ENCODE peak calls at places on chromosome 1, in five cellular contexts. T is heart right ventricle, F is mammary epithelial cell, I is breast epithelium, O is A549. E is an unnamed sample.

GRCh38 chr1:47317841-47318240 is 3.9 kb upstream of the STIL start:
- DNase-seq in T (no peak), F (peak), I (no peak), O (no peak), E (peak)

GRCh38 chr1:16217061-16217785 is 4.8 kb upstream of the ARHGEF19 start:
- DNase-seq in T (peak), F (peak), I (peak), O (peak), E (peak)

GRCh38 chr1:87869563-87869962 is 540.9 kb downstream of the LMO4 start:
- DNase-seq in T (no peak), F (peak), I (no peak), O (peak), E (peak)

GRCh38 chr1:118783095-118783758 is 204.9 kb downstream of the TBX15 start:
- DNase-seq in T (no peak), F (no peak), I (no peak), O (no peak), E (no peak)

GRCh38 chr1:8839990-8840389 is 22.6 kb upstream of the RERE start:
- DNase-seq in T (no peak), F (no peak), I (no peak), O (no peak), E (no peak)

GRCh38 chr1:93967276-93967675 is 58.0 kb upstream of the GCLM start:
- DNase-seq in T (no peak), F (no peak), I (no peak), O (no peak), E (no peak)

GRCh38 chr1:203807211-203807610 is 11.8 kb downstream of the ZBED6 start:
- DNase-seq in T (no peak), F (no peak), I (no peak), O (no peak), E (peak)

GRCh38 chr1:108513114-108513513 is 46.8 kb upstream of the EEIG2 start:
- DNase-seq in T (no peak), F (no peak), I (no peak), O (no peak), E (no peak)

GRCh38 chr1:151458936-151459330 is 361 bp downstream of the POGZ start:
- DNase-seq in T (peak), F (peak), I (peak), O (peak), E (no peak)

GRCh38 chr1:174902531-174903099 is 97.1 kb upstream of the CACYBP start:
- DNase-seq in T (no peak), F (peak), I (no peak), O (no peak), E (no peak)

GRCh38 chr1:2821970-2822620 is 20.6 kb upstream of the TTC34 start:
- DNase-seq in T (peak), F (no peak), I (no peak), O (peak), E (no peak)

GRCh38 chr1:30888391-30888790 is 20.2 kb downstream of the SDC3 start:
- DNase-seq in T (peak), F (no peak), I (peak), O (no peak), E (peak)

GRCh38 chr1:116997011-116997410 is 4.5 kb upstream of the CD101 start:
- DNase-seq in T (no peak), F (no peak), I (no peak), O (peak), E (no peak)

GRCh38 chr1:178502856-178503255 is 6.1 kb upstream of the CLEC20A start:
- DNase-seq in T (no peak), F (no peak), I (no peak), O (no peak), E (no peak)

GRCh38 chr1:94428441-94428840 is 10.3 kb downstream of the ABCD3 start:
- DNase-seq in T (no peak), F (no peak), I (no peak), O (no peak), E (no peak)

GRCh38 chr1:112431038-112431437 is 35.0 kb downstream of the CTTNBP2NL start:
- DNase-seq in T (no peak), F (no peak), I (no peak), O (no peak), E (no peak)

GRCh38 chr1:145918992-145919939 is 749 bp upstream of the PEX11B start:
- DNase-seq in T (peak), F (peak), I (peak), O (peak), E (no peak)

GRCh38 chr1:47418122-47418521 is 2.0 kb downstream of the FOXE3 start:
- DNase-seq in T (no peak), F (no peak), I (no peak), O (no peak), E (no peak)

GRCh38 chr1:155938220-155938627 is 3.2 kb upstream of the RXFP4 start:
- DNase-seq in T (no peak), F (peak), I (no peak), O (peak), E (no peak)

GRCh38 chr1:60160141-60160540 is 86.6 kb upstream of the C1orf87 start:
- DNase-seq in T (no peak), F (no peak), I (no peak), O (no peak), E (no peak)

GRCh38 chr1:204113900-204114299 is 37.9 kb downstream of the ETNK2 start:
- DNase-seq in T (no peak), F (peak), I (no peak), O (no peak), E (no peak)

GRCh38 chr1:84573481-84573966 is 716 bp downstream of the CTBS start:
- DNase-seq in T (no peak), F (peak), I (no peak), O (no peak), E (no peak)

GRCh38 chr1:210340751-210341328 is 12.1 kb downstream of the HHAT start:
- DNase-seq in T (no peak), F (no peak), I (no peak), O (no peak), E (no peak)

GRCh38 chr1:39898648-39899603 is 2.8 kb downstream of the MYCL start:
- DNase-seq in T (no peak), F (no peak), I (no peak), O (peak), E (no peak)

GRCh38 chr1:8120693-8121260 is 94.7 kb upstream of the ERRFI1 start:
- DNase-seq in T (no peak), F (peak), I (no peak), O (peak), E (no peak)

GRCh38 chr1:187264995-187265602 is 436.4 kb downstream of the PLA2G4A start:
- DNase-seq in T (no peak), F (peak), I (no peak), O (peak), E (no peak)
- TF ChIP-seq CTCF in T (peak), F (peak), I (no peak), O (peak), E (no peak)

GRCh38 chr1:195965036-195965435 is 643.2 kb downstream of the KCNT2 start:
- DNase-seq in T (no peak), F (peak), I (no peak), O (no peak), E (no peak)

GRCh38 chr1:195960580-195960979 is 647.7 kb downstream of the KCNT2 start:
- DNase-seq in T (no peak), F (no peak), I (no peak), O (no peak), E (no peak)

GRCh38 chr1:195970209-195970608 is 638.0 kb downstream of the KCNT2 start:
- DNase-seq in T (no peak), F (no peak), I (no peak), O (no peak), E (no peak)

GRCh38 chr1:195962051-195962450 is 646.2 kb downstream of the KCNT2 start:
- DNase-seq in T (no peak), F (no peak), I (no peak), O (peak), E (no peak)

DNA sequence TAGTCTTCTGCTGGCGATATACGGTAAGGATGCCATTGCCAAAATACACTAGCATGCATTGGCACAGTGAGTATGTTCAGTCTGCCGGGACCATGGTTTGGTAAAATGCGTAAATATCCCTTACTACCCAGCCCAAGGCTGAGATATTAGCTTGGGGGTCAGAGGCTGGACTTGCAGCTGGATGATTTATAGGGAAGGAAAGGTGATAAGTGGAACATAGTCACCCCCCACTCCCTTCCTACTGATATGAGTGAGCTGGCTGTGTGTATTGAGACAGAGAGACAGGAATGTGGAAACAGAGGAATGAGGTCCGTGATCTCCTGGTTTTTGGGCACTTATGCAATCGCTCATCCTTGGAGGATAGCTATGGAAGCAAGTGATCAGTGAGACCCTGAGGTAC is 642.8 kb downstream of the KCNT2 start:
- DNase-seq in T (no peak), F (no peak), I (no peak), O (no peak), E (no peak)
- H3K4me3 ChIP-seq in T (no peak), F (no peak), I (no peak), O (no peak), E (no peak)

GRCh38 chr1:159705911-159706270 is 8.5 kb downstream of the CRP start:
- DNase-seq in T (no peak), F (no peak), I (no peak), O (no peak), E (no peak)

GRCh38 chr1:159705251-159705910 is 9.0 kb downstream of the CRP start:
- DNase-seq in T (no peak), F (no peak), I (no peak), O (no peak), E (no peak)

GRCh38 chr1:159699653-159700052 is 14.7 kb downstream of the CRP start:
- DNase-seq in T (no peak), F (no peak), I (no peak), O (no peak), E (no peak)

DNA sequence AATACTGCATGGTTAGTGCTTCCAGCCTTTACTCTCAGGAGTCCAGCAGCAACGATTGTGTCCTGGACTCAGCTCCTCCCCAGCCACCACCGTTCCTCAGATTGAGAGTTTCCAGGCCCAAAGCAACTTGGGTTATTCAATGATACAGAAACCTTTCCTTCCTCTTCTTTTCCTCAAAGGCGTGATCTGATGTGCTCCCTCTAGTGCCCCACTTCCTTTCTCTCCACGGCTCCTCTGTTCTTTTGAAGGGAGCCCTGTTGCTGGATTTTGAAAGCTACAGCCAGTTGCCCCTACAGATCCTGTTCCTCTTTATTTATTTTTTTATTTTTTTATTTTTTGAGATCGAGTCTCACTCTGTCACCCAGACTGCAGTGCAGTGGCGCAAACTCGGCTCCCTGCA is 14.1 kb downstream of the CRP start:
- DNase-seq in T (no peak), F (no peak), I (no peak), O (no peak), E (no peak)
- TF ChIP-seq CTCF in T (no peak), F (no peak), I (no peak), O (no peak), E (no peak)

GRCh38 chr1:228288536-228289238 is 80.8 kb downstream of the OBSCN start:
- DNase-seq in T (no peak), F (no peak), I (no peak), O (no peak), E (no peak)

GRCh38 chr1:228286505-228287417 is 78.9 kb downstream of the OBSCN start:
- DNase-seq in T (peak), F (no peak), I (no peak), O (no peak), E (no peak)

GRCh38 chr1:228287541-228288425 is 79.9 kb downstream of the OBSCN start:
- DNase-seq in T (no peak), F (no peak), I (peak), O (no peak), E (no peak)

GRCh38 chr1:228289996-228290881 is 82.4 kb downstream of the OBSCN start:
- DNase-seq in T (no peak), F (no peak), I (peak), O (no peak), E (no peak)

GRCh38 chr1:228289239-228289849 is 81.5 kb downstream of the OBSCN start:
- DNase-seq in T (peak), F (no peak), I (no peak), O (no peak), E (no peak)
- H3K4me3 ChIP-seq in T (no peak), F (no peak), I (no peak), O (no peak), E (no peak)

DNA sequence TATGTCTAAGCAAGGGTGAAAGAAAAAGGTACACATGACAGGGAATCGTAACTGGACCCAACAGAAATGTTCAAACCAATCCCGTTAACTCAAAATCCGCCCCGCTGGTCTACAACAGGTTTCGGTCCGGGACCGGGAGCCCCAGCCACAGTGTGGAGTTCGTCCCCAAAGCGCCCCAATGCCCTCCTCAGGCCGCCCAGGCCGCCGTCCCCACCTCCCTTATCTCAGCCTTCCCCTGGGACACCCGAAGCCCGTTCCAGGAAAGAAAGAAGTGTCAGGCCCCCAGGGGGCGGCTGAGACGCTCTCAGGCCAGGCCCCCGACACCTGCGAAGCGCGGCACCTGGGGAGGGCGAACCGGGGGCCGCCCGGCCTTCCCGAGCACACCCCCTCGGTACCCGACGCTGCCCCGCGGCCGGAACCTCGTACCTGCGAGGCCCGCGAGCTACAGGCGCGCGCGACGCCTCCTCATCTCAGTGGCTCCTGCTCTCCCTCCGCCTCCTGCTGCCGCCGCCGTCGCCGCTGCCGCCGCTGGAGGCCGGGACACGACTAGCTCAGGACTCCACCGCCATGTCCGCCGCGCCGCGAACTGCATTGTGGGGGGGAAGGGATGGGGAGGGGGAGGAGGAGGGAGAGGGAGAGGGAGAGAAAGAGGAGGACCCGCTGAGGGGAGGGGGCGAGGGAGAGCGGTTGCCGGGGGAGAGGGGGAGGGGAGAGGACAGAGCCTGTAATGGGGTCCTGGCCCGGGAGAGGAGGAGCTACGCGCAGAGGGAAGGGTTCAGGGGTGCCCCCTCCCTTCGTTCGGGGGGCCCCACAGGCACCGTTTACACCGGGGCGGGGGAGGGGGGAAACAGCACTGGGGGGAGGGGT is at the start of gene TUT4:
- DNase-seq in T (peak), F (peak), I (peak), O (peak), E (no peak)
- TF ChIP-seq CTCF in T (peak), F (peak), I (no peak), O (no peak), E (no peak)

DNA sequence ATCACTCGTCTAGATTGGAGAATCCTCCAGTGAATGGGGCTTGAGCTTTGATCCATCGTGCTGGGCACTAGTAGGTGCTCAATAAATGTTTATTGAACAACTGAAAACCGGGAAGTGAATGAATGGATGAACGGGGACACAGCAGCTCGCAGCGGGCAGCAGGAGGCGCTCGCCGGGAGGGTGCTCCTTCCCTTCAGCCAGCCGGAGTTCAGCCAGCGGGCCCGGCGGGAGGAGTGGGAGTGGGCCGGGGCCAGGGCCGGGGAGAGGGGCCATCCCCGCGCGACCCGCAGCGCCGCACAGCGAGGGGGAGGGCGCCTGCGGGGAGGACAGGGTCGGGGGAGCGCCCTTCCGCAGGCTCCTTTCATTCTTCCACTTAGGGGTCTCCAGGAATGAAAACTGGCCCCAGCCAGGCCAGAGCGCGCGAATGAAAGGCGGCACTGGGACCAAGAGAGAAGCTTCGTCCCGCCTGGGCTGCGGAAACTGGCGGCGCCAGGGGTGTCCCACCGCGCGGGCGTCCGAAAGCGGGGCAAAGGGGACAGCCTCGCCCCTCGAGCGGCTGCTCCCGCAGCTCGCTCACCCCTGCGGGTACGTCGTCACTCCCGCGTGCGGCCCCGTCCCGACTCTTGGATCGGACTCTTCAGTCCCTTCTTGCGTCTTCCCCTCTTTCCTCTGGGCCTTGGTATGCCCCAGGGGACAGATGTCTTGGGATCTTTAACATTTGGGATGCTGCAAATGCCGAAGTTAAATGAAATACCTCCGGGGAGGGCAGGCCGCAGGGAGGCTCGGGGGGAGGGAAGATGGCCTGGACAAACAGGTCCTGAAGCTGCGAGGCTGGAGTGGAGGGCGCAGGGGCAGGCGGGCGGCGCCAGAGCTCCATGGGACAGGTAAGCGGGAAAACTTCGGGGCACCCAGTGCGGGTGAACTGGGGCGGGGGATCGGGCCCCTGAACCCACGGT is 3.6 kb upstream of the INAVA start:
- DNase-seq in T (no peak), F (peak), I (no peak), O (peak), E (no peak)
- H3K4me3 ChIP-seq in T (peak), F (peak), I (peak), O (peak), E (peak)

GRCh38 chr1:98005326-98006010 is 84.6 kb upstream of the DPYD start:
- DNase-seq in T (no peak), F (peak), I (no peak), O (peak), E (no peak)

GRCh38 chr1:98003442-98003841 is 82.6 kb upstream of the DPYD start:
- DNase-seq in T (no peak), F (no peak), I (no peak), O (no peak), E (no peak)

GRCh38 chr1:97999320-97999719 is 78.5 kb upstream of the DPYD start:
- DNase-seq in T (no peak), F (peak), I (no peak), O (peak), E (peak)

GRCh38 chr1:98002288-98002687 is 81.5 kb upstream of the DPYD start:
- DNase-seq in T (no peak), F (no peak), I (no peak), O (no peak), E (no peak)

GRCh38 chr1:98001764-98002163 is 80.9 kb upstream of the DPYD start:
- DNase-seq in T (no peak), F (no peak), I (no peak), O (peak), E (no peak)
- TF ChIP-seq CTCF in T (no peak), F (peak), I (no peak), O (peak), E (peak)

E was measured in AG09309.